ENCODE peak calls at places on chromosomes 4 and X, in four cellular contexts. One of them, this sample, is unnamed.

GRCh38 chrX:122279746-122280145 is 904.3 kb upstream of the GRIA3 start:
- DNase-seq in H1: no peak
- DNase-seq in SK-N-SH: no peak
- DNase-seq in K562: no peak
- DNase-seq in this sample: no peak

GRCh38 chr4:167906851-167907250 is 185.5 kb upstream of the ANXA10 start:
- DNase-seq in SK-N-SH: no peak
- DNase-seq in H1: no peak
- DNase-seq in K562: no peak
- DNase-seq in this sample: no peak

GRCh38 chr4:22070256-22070655 is 121.7 kb upstream of the KCNIP4 start:
- DNase-seq in K562: no peak
- DNase-seq in SK-N-SH: no peak
- DNase-seq in H1: no peak
- DNase-seq in this sample: no peak

GRCh38 chr4:147518846-147519767 is 38.2 kb downstream of the EDNRA start:
- DNase-seq in K562: peak
- DNase-seq in SK-N-SH: peak
- DNase-seq in H1: no peak
- DNase-seq in this sample: peak

GRCh38 chr4:159689526-159689925 is 586.6 kb downstream of the RAPGEF2 start:
- DNase-seq in H1: no peak
- DNase-seq in SK-N-SH: no peak
- DNase-seq in K562: no peak
- DNase-seq in this sample: no peak

GRCh38 chrX:76148753-76149152 is 24.1 kb upstream of the PBDC1 start:
- DNase-seq in H1: no peak
- DNase-seq in SK-N-SH: no peak
- DNase-seq in K562: no peak
- DNase-seq in this sample: peak

GRCh38 chr4:187603093-187603395 is 392.5 kb upstream of the ZFP42 start:
- DNase-seq in K562: no peak
- DNase-seq in H1: no peak
- DNase-seq in SK-N-SH: no peak
- DNase-seq in this sample: no peak

GRCh38 chr4:170025523-170026252 is 507 bp downstream of the MFAP3L start:
- DNase-seq in H1: no peak
- DNase-seq in K562: no peak
- DNase-seq in SK-N-SH: peak
- DNase-seq in this sample: peak

GRCh38 chr4:143513314-143514211 is at the start of gene SMARCA5:
- DNase-seq in K562: peak
- DNase-seq in H1: peak
- DNase-seq in SK-N-SH: peak
- DNase-seq in this sample: peak

GRCh38 chr4:139300431-139301142 is 718 bp upstream of the NAA15 start:
- DNase-seq in K562: peak
- DNase-seq in H1: no peak
- DNase-seq in SK-N-SH: peak
- DNase-seq in this sample: no peak

GRCh38 chrX:443676-444210 is 57.0 kb upstream of the PPP2R3B start:
- DNase-seq in SK-N-SH: no peak
- DNase-seq in H1: no peak
- DNase-seq in K562: no peak
- DNase-seq in this sample: no peak

GRCh38 chr4:61274286-61274685 is 74.2 kb downstream of the ADGRL3 start:
- DNase-seq in SK-N-SH: no peak
- DNase-seq in K562: no peak
- DNase-seq in H1: no peak
- DNase-seq in this sample: no peak

GRCh38 chr4:13133700-13134099 is 350.4 kb downstream of the RAB28 start:
- DNase-seq in SK-N-SH: no peak
- DNase-seq in H1: no peak
- DNase-seq in K562: no peak
- DNase-seq in this sample: no peak

GRCh38 chr4:3210467-3210866 is 38.5 kb upstream of the MSANTD1 start:
- DNase-seq in SK-N-SH: no peak
- DNase-seq in H1: no peak
- DNase-seq in K562: no peak
- DNase-seq in this sample: no peak

GRCh38 chrX:154596290-154596929 is 11.5 kb downstream of the CTAG1A start:
- DNase-seq in SK-N-SH: no peak
- DNase-seq in H1: peak
- DNase-seq in K562: no peak
- DNase-seq in this sample: peak

GRCh38 chrX:132022115-132022862 is 813 bp upstream of the STK26 start:
- DNase-seq in H1: no peak
- DNase-seq in SK-N-SH: peak
- DNase-seq in K562: peak
- DNase-seq in this sample: peak

GRCh38 chrX:12955882-12956703 is 18.8 kb upstream of the TMSB4X start:
- DNase-seq in H1: no peak
- DNase-seq in K562: peak
- DNase-seq in SK-N-SH: no peak
- DNase-seq in this sample: no peak

GRCh38 chrX:1336331-1337143 is at the start of gene IL3RA:
- DNase-seq in K562: no peak
- DNase-seq in SK-N-SH: no peak
- DNase-seq in H1: no peak
- DNase-seq in this sample: no peak

GRCh38 chr4:145351162-145351561 is 130.5 kb upstream of the SMAD1 start:
- DNase-seq in SK-N-SH: no peak
- DNase-seq in K562: no peak
- DNase-seq in H1: no peak
- DNase-seq in this sample: no peak

GRCh38 chrX:97563531-97564133 is 679.9 kb downstream of the RPA4 start:
- DNase-seq in K562: no peak
- DNase-seq in H1: no peak
- DNase-seq in SK-N-SH: no peak
- DNase-seq in this sample: no peak

GRCh38 chr4:76251448-76252270 is at the start of gene FAM47E:
- DNase-seq in SK-N-SH: peak
- DNase-seq in K562: peak
- DNase-seq in H1: peak
- DNase-seq in this sample: peak

GRCh38 chr4:40395166-40395900 is 60.2 kb downstream of the CHRNA9 start:
- DNase-seq in SK-N-SH: no peak
- DNase-seq in H1: no peak
- DNase-seq in K562: no peak
- DNase-seq in this sample: no peak

GRCh38 chr4:86387013-86387412 is 27.2 kb upstream of the MAPK10 start:
- DNase-seq in K562: no peak
- DNase-seq in SK-N-SH: no peak
- DNase-seq in H1: no peak
- DNase-seq in this sample: no peak

GRCh38 chr4:41587286-41587685 is 49.3 kb downstream of the LIMCH1 start:
- DNase-seq in H1: no peak
- DNase-seq in SK-N-SH: no peak
- DNase-seq in K562: no peak
- DNase-seq in this sample: no peak

GRCh38 chrX:41922125-41922521 is 1.2 kb downstream of the CASK start:
- DNase-seq in K562: no peak
- DNase-seq in H1: no peak
- DNase-seq in SK-N-SH: peak
- DNase-seq in this sample: no peak

GRCh38 chrX:14529288-14529989 is at the start of gene GLRA2:
- DNase-seq in SK-N-SH: no peak
- DNase-seq in K562: peak
- DNase-seq in H1: no peak
- DNase-seq in this sample: peak

GRCh38 chr4:33482773-33483172 is 2761.5 kb downstream of the ARAP2 start:
- DNase-seq in SK-N-SH: no peak
- DNase-seq in K562: no peak
- DNase-seq in H1: no peak
- DNase-seq in this sample: no peak

DNA sequence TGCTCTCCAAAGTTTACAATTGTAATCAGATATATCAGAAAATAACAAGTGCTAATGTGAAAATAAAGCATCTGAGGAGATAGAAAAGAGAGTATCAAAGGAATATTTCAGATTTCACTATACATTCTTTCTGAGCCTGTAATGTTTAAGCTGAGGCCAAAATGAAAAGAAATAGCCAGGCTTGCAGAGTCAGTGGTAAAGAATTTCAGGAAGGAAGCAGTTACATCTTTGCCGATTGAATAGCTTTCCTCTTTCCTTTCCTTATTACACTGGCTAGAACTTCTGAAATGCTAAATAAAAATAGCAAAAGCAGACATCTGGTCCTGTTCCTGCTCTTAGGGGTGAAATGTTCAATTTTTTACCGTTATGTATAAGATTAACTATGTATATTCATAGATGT is 1441.6 kb upstream of the PCDH7 start:
- DNase-seq in H1: no peak
- DNase-seq in SK-N-SH: no peak
- DNase-seq in K562: no peak
- DNase-seq in this sample: no peak
- TF ChIP-seq TEAD4 in H1: no peak
- TF ChIP-seq TEAD4 in SK-N-SH: peak
- TF ChIP-seq TEAD4 in K562: no peak
- TF ChIP-seq TEAD4 in this sample: no peak

GRCh38 chr4:87961993-87962791 is 13.3 kb upstream of the SPP1 start:
- DNase-seq in K562: no peak
- DNase-seq in SK-N-SH: no peak
- DNase-seq in H1: no peak
- DNase-seq in this sample: no peak
- TF ChIP-seq USF2 in K562: no peak
- TF ChIP-seq USF2 in SK-N-SH: no peak
- TF ChIP-seq USF2 in H1: no peak
- TF ChIP-seq USF2 in this sample: no peak

DNA sequence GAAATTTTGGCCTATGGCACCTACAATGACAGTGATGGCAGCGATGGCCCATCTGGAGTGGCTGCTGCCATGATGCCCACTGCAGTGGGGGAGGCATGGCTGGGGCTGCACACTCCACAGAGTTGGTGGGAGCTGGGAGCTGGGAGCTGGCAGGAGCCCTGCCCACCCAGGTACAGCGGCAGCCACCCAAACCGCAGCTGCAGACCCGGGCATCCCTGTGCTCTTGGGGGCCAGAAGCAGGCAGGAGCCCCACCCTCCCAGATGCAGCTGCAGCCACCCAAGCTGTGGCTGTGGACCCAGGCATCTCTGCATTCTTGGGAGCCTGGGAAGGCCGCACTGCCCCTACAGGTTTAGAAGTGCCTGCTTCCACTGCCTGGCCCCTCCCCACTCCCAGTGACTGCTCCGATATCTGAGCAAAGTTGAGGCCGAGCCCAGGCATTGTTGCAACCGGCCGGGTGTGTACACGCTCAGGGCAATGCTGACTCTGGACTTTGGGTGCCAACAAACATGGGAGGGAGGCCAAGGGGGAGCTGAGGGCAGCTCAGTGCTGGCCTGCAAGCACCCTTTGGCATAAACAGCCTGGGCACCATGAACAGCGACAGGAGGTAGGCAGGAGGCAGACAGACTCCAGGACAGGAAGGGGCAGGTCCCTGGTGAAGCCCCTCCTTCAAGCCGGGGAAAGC is 82.8 kb downstream of the PPP4R3C start:
- DNase-seq in H1: no peak
- DNase-seq in K562: no peak
- DNase-seq in SK-N-SH: no peak
- DNase-seq in this sample: no peak
- TF ChIP-seq TEAD4 in H1: no peak
- TF ChIP-seq TEAD4 in K562: no peak
- TF ChIP-seq TEAD4 in SK-N-SH: no peak
- TF ChIP-seq TEAD4 in this sample: no peak

DNA sequence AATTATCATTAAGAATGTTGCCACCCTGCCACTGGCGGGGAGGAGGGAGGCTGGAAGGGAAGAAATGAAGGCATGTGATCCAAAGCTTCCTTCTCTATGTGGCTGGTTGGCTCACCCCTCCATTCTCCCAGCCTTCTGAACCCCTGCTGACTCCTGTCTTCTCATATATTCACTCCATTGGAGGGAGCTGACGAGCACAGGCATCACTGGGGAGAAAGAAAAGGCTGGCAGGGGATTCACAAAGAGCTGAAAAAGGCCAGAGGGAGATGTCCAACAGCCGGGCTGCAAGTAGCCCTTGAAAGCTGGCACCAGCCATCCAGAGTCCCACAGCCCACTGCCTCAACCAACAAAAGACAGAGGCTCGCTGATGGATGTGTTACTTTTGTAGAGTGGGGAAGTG is 495.5 kb downstream of the BCOR start:
- DNase-seq in K562: no peak
- DNase-seq in SK-N-SH: no peak
- DNase-seq in H1: no peak
- DNase-seq in this sample: no peak
- TF ChIP-seq USF2 in K562: no peak
- TF ChIP-seq USF2 in SK-N-SH: no peak
- TF ChIP-seq USF2 in H1: no peak
- TF ChIP-seq USF2 in this sample: no peak

GRCh38 chrX:114650351-114650750 is 66.5 kb downstream of the HTR2C start:
- DNase-seq in SK-N-SH: no peak
- DNase-seq in H1: no peak
- DNase-seq in K562: no peak
- DNase-seq in this sample: no peak
- TF ChIP-seq TEAD4 in SK-N-SH: no peak
- TF ChIP-seq TEAD4 in H1: no peak
- TF ChIP-seq TEAD4 in K562: no peak
- TF ChIP-seq TEAD4 in this sample: no peak

This sample was measured in WTC11.